ENCODE peak calls at places on chromosome 16, in four cellular contexts. O, Q, F and P are unnamed samples.
A peak's percentile ranks its signal among the peaks of the same experiment; 100 is the strongest.

GRCh38 chr16:82750078-82750477 is 123.3 kb downstream of the CDH13 start:
- DNase-seq in O (no peak), Q (no peak), F (no peak), P (no peak)

GRCh38 chr16:69931631-69932030 is 19.5 kb upstream of the CLEC18A start:
- DNase-seq in O (no peak), Q (no peak), F (no peak), P (no peak)

GRCh38 chr16:81220369-81220768 is 18.1 kb upstream of the BCO1 start:
- DNase-seq in O (peak; percentile 32), Q (no peak), F (no peak), P (no peak)

GRCh38 chr16:59045496-59045895 is 311.4 kb upstream of the GOT2 start:
- DNase-seq in O (no peak), Q (no peak), F (no peak), P (no peak)

GRCh38 chr16:15440852-15441251 is 6.5 kb downstream of the BMERB1 start:
- DNase-seq in O (peak; percentile 55), Q (no peak), F (no peak), P (no peak)

GRCh38 chr16:19601083-19601976 is 45.8 kb downstream of the VPS35L start:
- DNase-seq in O (peak; percentile 27), Q (no peak), F (no peak), P (no peak)

GRCh38 chr16:56237451-56237930 is 46.2 kb downstream of the GNAO1 start:
- DNase-seq in O (no peak), Q (peak; percentile 20), F (no peak), P (no peak)

GRCh38 chr16:24539850-24540484 is 601 bp downstream of the RBBP6 start:
- DNase-seq in O (peak; percentile 46), Q (peak; percentile 82), F (no peak), P (no peak)

GRCh38 chr16:88792668-88793587 is 7.9 kb upstream of the PIEZO1 start:
- DNase-seq in O (no peak), Q (no peak), F (no peak), P (no peak)
- H3K4me3 ChIP-seq in O (no peak overlapping the region), Q (no peak overlapping the region), F (no peak overlapping the region), P (no peak overlapping the region)

DNA sequence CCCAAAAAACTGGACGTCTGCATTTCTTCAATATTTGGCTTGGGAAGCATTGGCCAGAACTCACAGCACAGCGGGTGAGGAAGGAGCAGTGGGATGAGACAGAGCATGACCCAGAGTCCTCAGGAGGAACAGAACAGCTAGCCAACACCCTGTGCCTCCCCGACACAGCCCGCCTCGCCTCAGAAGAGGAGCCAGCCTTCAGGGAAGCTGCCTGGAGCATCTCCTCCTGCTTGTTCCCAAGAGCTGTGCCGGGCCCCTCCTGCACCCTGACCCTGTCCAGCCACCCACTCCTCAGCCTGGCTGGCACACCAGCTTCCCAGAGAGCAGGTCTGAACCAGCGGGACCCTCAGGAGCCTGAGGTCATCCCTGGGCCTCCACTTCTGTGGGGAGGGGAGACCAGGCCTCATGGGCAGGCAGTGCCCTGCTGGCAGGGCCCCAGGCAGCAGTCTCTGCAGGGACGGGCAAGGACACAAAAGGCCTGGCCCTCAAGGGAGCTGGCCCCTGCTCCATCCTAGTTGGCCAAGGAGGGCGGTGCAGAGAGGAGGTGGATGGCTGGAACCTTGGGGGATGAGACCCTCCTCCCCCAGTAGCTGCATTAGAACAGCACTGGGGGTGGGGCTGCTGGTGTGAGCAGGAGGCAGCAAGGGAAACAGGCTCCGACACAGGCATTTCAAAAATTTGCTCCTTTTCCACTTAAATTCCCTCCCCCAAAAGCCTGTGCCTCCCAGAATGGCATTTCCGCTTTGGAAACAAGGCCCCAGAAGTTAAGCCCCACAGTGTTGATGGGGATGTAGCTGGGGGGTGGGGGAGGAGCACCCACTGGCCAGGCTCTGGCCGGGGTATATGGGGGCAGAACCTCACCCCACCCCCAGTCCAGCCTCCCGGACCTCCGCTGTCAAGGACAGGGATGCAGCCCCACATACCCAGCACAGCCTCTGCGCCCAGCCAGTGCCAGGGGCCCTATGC is 1.8 kb upstream of the BCAR1 start:
- DNase-seq in O (no peak), Q (peak; percentile 75), F (no peak), P (no peak)
- H3K4me3 ChIP-seq in O (no peak overlapping the region), Q (peak overlapping the region; percentile 7), F (peak overlapping the region; percentile 14), P (peak overlapping the region; percentile 13)

DNA sequence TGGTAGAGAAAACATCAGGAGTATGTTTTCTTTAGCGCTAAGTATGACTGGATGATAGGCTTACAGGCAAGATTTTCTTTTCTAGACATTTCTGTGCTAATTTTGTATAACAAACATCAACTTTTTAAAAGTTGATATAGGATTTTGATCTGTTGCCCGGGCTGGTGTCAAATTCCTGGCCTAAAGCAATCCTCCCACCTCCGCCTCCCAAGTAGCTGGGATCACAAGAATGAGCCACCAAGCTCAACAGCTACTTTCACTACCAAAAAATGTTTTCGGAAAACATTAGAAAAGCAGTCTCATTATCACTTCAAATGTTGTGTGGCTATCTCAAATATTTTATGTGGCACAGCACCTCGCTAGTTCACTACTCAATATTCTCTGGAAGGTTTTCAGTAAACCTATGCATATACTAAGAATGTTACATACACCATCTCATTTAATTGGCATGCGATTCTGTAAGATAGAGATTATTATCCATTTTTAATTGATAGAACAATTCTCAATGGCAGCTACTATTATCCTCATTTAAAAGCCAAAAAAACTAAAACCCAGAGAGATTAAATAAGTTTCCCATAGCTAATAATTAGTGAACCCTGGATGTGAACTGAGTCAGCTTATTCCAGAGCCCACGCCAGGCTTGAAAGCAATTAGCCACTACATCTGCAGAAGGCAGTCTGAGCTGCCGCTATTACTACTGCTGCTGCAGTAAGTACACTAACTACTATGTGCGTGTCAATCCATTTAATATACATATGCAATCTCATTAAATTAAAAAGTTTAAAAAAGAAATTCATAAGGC is 41.7 kb downstream of the CREBBP start:
- DNase-seq in O (no peak), Q (no peak), F (no peak), P (no peak)
- H3K4me3 ChIP-seq in O (no peak overlapping the region), Q (no peak overlapping the region), F (no peak overlapping the region), P (no peak overlapping the region)

DNA sequence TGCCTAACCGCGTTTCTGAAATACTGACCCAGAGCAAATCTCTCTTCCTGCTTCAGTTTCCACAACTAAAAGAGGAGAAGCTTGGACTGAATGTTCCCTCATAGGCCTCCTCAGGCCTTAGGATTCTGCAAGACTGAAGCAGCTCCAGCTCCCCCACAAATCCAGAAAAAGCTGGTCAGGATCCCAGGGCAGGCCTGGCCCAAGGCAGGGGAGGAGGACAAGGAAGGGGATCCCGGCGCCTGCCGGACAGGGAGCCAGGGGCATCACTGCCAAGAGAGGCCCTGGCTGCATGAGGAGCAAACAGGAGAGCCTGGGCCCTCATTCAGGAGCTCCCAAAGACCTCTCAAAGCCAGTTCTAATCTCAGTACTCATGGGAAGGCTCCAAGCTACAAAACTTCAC is 67.4 kb downstream of the ZNF423 start:
- DNase-seq in O (no peak), Q (peak; percentile 81), F (no peak), P (no peak)
- H3K4me3 ChIP-seq in O (no peak overlapping the region), Q (no peak overlapping the region), F (no peak overlapping the region), P (no peak overlapping the region)

GRCh38 chr16:1305823-1306222 is 3.6 kb upstream of the UBE2I start:
- DNase-seq in O (peak; percentile 34), Q (no peak), F (no peak), P (no peak)
- H3K4me3 ChIP-seq in O (no peak overlapping the region), Q (no peak overlapping the region), F (no peak overlapping the region), P (no peak overlapping the region)

GRCh38 chr16:67157892-67158635 is 1.6 kb downstream of the TRADD start:
- DNase-seq in O (peak; percentile 37), Q (no peak), F (no peak), P (no peak)
- H3K4me3 ChIP-seq in O (no peak overlapping the region), Q (no peak overlapping the region), F (no peak overlapping the region), P (no peak overlapping the region)